ENCODE peak calls at places on chromosome 5, in six cellular contexts. H, E, B, I, U and J are unnamed samples.
A peak's percentile ranks its signal among the peaks of the same experiment; 100 is the strongest.

GRCh38 chr5:90940227-90940995 is 381.8 kb downstream of the ADGRV1 start:
- DNase-seq in H (peak; percentile 51), E (no peak), B (peak; percentile 56), I (no peak), U (no peak), J (no peak)

GRCh38 chr5:33936004-33936380 is 194 bp upstream of the RXFP3 start:
- DNase-seq in H (peak; percentile 46), E (no peak), B (peak; percentile 57), I (no peak), U (no peak), J (no peak)

GRCh38 chr5:160269017-160269416 is 39.7 kb downstream of the FABP6 start:
- DNase-seq in H (peak; percentile 67), E (no peak), B (peak; percentile 56), I (peak; percentile 57), U (peak; percentile 77), J (peak; percentile 39)

GRCh38 chr5:859391-859790 is 8.6 kb upstream of the ZDHHC11 start:
- DNase-seq in H (no peak), E (no peak), B (no peak), I (no peak), U (no peak), J (no peak)

GRCh38 chr5:68288756-68289134 is 73.2 kb downstream of the PIK3R1 start:
- DNase-seq in H (no peak), E (no peak), B (no peak), I (no peak), U (no peak), J (no peak)

GRCh38 chr5:142447887-142448286 is 123.1 kb upstream of the SPRY4 start:
- DNase-seq in H (no peak), E (no peak), B (no peak), I (no peak), U (no peak), J (no peak)

GRCh38 chr5:33460210-33460609 is 19.4 kb downstream of the TARS1 start:
- DNase-seq in H (no peak), E (no peak), B (peak; percentile 74), I (no peak), U (no peak), J (no peak)

GRCh38 chr5:156383510-156383909 is 56.5 kb downstream of the SGCD start:
- DNase-seq in H (no peak), E (no peak), B (no peak), I (no peak), U (no peak), J (no peak)

GRCh38 chr5:84569307-84569706 is 184.6 kb upstream of the EDIL3 start:
- DNase-seq in H (no peak), E (no peak), B (no peak), I (no peak), U (no peak), J (no peak)
- H3K27ac ChIP-seq in H (no peak overlapping the region), E (no peak overlapping the region), B (no peak overlapping the region), I (no peak overlapping the region), U (no peak overlapping the region), J (no peak overlapping the region)

GRCh38 chr5:112238473-112238872 is 180.6 kb downstream of the EPB41L4A start:
- DNase-seq in H (no peak), E (no peak), B (no peak), I (no peak), U (no peak), J (no peak)
- TF ChIP-seq CTCF in H (no peak), E (no peak), B (no peak), I (no peak), U (no peak), J (no peak)

DNA sequence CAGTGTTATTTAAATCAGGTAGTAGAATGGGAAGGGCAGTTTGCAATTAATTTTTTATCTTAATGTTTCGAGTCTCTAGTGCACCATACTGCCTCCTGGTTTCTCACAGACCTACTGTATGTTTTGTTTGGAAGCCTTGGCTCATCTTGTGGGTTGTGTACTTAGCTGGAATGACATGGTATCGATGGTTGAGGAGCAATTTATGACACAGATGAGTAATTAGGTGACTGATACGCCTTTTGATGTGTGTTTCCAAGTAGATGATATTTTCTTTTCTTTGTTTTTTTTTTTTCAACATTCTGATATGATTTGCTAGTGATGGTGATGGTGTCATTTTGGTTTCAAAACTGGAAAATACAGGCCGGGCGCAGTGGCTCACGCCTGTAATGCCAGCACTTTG is 16.1 kb downstream of the BASP1 start:
- DNase-seq in H (no peak), E (no peak), B (peak; percentile 32), I (no peak), U (no peak), J (no peak)
- H3K36me3 ChIP-seq in H (peaks cover 26% of the 10 kb centered on the region), E (no peaks in the 10 kb centered on the region), B (peaks cover 4% of the 10 kb centered on the region), I (no peaks in the 10 kb centered on the region), U (no peaks in the 10 kb centered on the region), J (no peaks in the 10 kb centered on the region)

DNA sequence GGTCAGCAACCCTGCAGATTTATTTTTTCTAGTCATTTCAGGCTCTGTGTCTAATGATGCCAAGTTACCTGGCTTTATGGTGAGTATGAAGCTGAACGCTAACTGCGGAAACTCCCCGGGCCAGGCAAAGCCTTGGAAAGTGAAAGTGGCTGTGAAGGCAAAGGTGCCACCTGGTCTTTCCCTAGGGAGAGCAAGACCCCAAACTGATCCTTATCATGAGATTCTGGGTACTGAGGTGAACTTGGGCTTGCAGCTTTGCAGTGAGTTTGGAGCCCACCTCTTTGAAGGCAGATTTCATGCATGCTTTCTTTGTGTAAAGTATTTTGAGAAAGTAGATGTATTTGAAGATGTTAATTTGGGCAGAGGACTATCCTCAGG is 63.3 kb downstream of the CARTPT start:
- DNase-seq in H (no peak), E (no peak), B (peak; percentile 17), I (no peak), U (no peak), J (no peak)
- H3K27ac ChIP-seq in H (no peak overlapping the region), E (no peak overlapping the region), B (no peak overlapping the region), I (peak overlapping the region; percentile 86), U (no peak overlapping the region), J (peak overlapping the region; percentile 79)

GRCh38 chr5:16456103-16456832 is 9.3 kb downstream of the ZNF622 start:
- DNase-seq in H (peak; percentile 82), E (no peak), B (peak; percentile 74), I (no peak), U (no peak), J (no peak)
- TF ChIP-seq CTCF in H (peak; percentile 64), E (peak; percentile 77), B (peak; percentile 62), I (peak; percentile 59), U (peak; percentile 64), J (peak; percentile 38)

GRCh38 chr5:179955062-179955461 is 47.4 kb upstream of the TBC1D9B start:
- DNase-seq in H (no peak), E (no peak), B (no peak), I (no peak), U (no peak), J (no peak)

GRCh38 chr5:179960204-179960831 is 52.6 kb upstream of the TBC1D9B start:
- DNase-seq in H (no peak), E (no peak), B (no peak), I (no peak), U (no peak), J (no peak)

GRCh38 chr5:179953934-179954833 is 46.5 kb upstream of the TBC1D9B start:
- DNase-seq in H (no peak), E (no peak), B (peak; percentile 20), I (no peak), U (no peak), J (no peak)

GRCh38 chr5:179959627-179960026 is 51.9 kb upstream of the TBC1D9B start:
- DNase-seq in H (no peak), E (no peak), B (no peak), I (no peak), U (no peak), J (no peak)

GRCh38 chr5:179955630-179956029 is 47.9 kb upstream of the TBC1D9B start:
- DNase-seq in H (no peak), E (no peak), B (no peak), I (no peak), U (no peak), J (no peak)
- H3K36me3 ChIP-seq in H (no peaks in the 10 kb centered on the region), E (no peaks in the 10 kb centered on the region), B (no peaks in the 10 kb centered on the region), I (no peaks in the 10 kb centered on the region), U (no peaks in the 10 kb centered on the region), J (no peaks in the 10 kb centered on the region)

GRCh38 chr5:137995747-137996123 is 37.1 kb downstream of the FAM13B start:
- DNase-seq in H (no peak), E (no peak), B (no peak), I (no peak), U (no peak), J (no peak)
- H3K27ac ChIP-seq in H (no peak overlapping the region), E (no peak overlapping the region), B (no peak overlapping the region), I (no peak overlapping the region), U (no peak overlapping the region), J (no peak overlapping the region)

DNA sequence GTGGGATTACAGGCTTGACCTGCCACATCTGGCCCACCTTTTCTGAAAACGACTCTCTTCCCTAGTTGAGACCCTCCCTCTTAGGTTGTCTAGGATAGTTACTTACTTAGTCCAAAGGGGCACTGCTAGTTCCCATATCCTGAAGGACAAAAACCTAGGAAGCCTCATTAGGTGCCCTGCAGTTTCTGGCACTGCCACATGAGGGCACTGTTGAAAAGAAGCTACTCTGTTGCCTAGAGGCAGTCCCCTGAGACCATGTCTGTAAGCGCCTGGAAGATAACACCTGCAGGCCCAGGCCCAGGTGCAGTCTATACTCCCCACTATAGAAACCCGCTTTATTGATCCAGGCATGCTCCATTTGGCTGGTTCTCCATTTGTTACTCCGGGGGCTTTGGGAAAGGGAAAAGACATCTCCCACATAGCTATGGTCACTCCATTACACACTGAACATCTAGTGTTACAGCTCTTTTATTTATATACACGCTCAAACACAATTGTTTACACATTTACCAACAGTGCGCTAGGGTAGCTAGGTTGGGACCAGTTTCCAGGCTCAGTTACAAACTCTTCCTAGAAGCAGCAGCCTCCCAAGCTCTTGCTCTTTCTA is 73.4 kb upstream of the PPARGC1B start:
- DNase-seq in H (peak; percentile 23), E (no peak), B (peak; percentile 26), I (no peak), U (no peak), J (no peak)
- TF ChIP-seq CTCF in H (peak; percentile 79), E (peak; percentile 32), B (peak; percentile 93), I (peak; percentile 32), U (peak; percentile 30), J (peak; percentile 67)